ENCODE peak calls at places on chromosomes 11 and 22, in eight cellular contexts. Z is hypothalamus; F is fibroblast of pulmonary artery; B is AG09309; Y is Caki2; G is stimulated activated CD8-positive, alpha-beta memory T cell treated with anti-CD3 and anti-CD28 coated beads, Interleukin-12 subunit alpha, Interleukin-12 subunit beta, amount 100 ng/mL, for 1 hour; T is cardiac muscle cell; M is colonic mucosa. U is an unnamed sample.

GRCh38 chr22:31400023-31400397 is 606 bp downstream of the DRG1 start:
- DNase-seq in Z (no peak), F (peak; percentile 18), B (no peak), Y (no peak), G (no peak), T (peak; percentile 23), M (no peak), U (no peak)

GRCh38 chr11:24253237-24253760 is 243.6 kb upstream of the LUZP2 start:
- DNase-seq in Z (no peak), F (no peak), B (no peak), Y (no peak), G (no peak), T (no peak), M (no peak), U (no peak)

GRCh38 chr11:100706179-100706578 is 19.1 kb downstream of the ARHGAP42 start:
- DNase-seq in Z (no peak), F (no peak), B (no peak), Y (no peak), G (no peak), T (no peak), M (no peak), U (no peak)

GRCh38 chr11:101553891-101554292 is 29.9 kb downstream of the TRPC6 start:
- DNase-seq in Z (no peak), F (no peak), B (no peak), Y (no peak), G (no peak), T (no peak), M (no peak), U (no peak)

GRCh38 chr11:117199061-117199915 is at the start of gene TAGLN:
- DNase-seq in Z (no peak), F (peak; percentile 95), B (peak; percentile 78), Y (no peak), G (no peak), T (peak; percentile 97), M (peak; percentile 55), U (peak; percentile 43)

GRCh38 chr11:32340181-32340580 is 95.2 kb downstream of the WT1 start:
- DNase-seq in Z (no peak), F (no peak), B (no peak), Y (no peak), G (no peak), T (no peak), M (no peak), U (no peak)

GRCh38 chr11:134273317-134273712 is 2.9 kb upstream of the GLB1L3 start:
- DNase-seq in Z (no peak), F (no peak), B (no peak), Y (no peak), G (no peak), T (no peak), M (no peak), U (no peak)

GRCh38 chr11:34620202-34620601 is 691 bp upstream of the EHF start:
- DNase-seq in Z (no peak), F (no peak), B (no peak), Y (no peak), G (no peak), T (no peak), M (no peak), U (no peak)

GRCh38 chr11:109998921-109999320 is 94.3 kb upstream of the ZC3H12C start:
- DNase-seq in Z (no peak), F (no peak), B (no peak), Y (no peak), G (no peak), T (no peak), M (no peak), U (no peak)

GRCh38 chr11:102115557-102115956 is 5.3 kb downstream of the YAP1 start:
- DNase-seq in Z (no peak), F (peak; percentile 53), B (no peak), Y (peak; percentile 85), G (no peak), T (peak; percentile 53), M (peak; percentile 42), U (no peak)

GRCh38 chr22:19134874-19135273 is 3.8 kb downstream of the TSSK2 start:
- DNase-seq in Z (no peak), F (no peak), B (no peak), Y (no peak), G (no peak), T (no peak), M (no peak), U (no peak)

GRCh38 chr22:45418056-45418769 is 4.7 kb downstream of the RIBC2 start:
- DNase-seq in Z (no peak), F (no peak), B (no peak), Y (no peak), G (no peak), T (no peak), M (no peak), U (no peak)

GRCh38 chr11:70742553-70743291 is 344.4 kb downstream of the CTTN start:
- DNase-seq in Z (no peak), F (no peak), B (no peak), Y (no peak), G (no peak), T (peak; percentile 1), M (no peak), U (peak; percentile 75)

GRCh38 chr11:119828819-119829218 is 99.8 kb upstream of the NECTIN1 start:
- DNase-seq in Z (no peak), F (no peak), B (no peak), Y (no peak), G (no peak), T (no peak), M (no peak), U (no peak)

GRCh38 chr11:8691601-8692000 is 9.0 kb downstream of the RPL27A start:
- DNase-seq in Z (no peak), F (no peak), B (no peak), Y (no peak), G (no peak), T (no peak), M (no peak), U (no peak)

GRCh38 chr11:19806251-19806650 is 93.6 kb downstream of the NAV2 start:
- DNase-seq in Z (no peak), F (no peak), B (no peak), Y (no peak), G (no peak), T (no peak), M (no peak), U (no peak)

GRCh38 chr22:44597616-44598015 is 99.6 kb upstream of the RTL6 start:
- DNase-seq in Z (no peak), F (no peak), B (no peak), Y (no peak), G (no peak), T (no peak), M (no peak), U (peak; percentile 75)

GRCh38 chr22:39290724-39291161 is 28.7 kb downstream of the RPL3 start:
- DNase-seq in Z (no peak), F (peak; percentile 41), B (no peak), Y (peak; percentile 99), G (no peak), T (peak; percentile 65), M (no peak), U (no peak)

GRCh38 chr11:74220376-74220775 is 49.3 kb downstream of the PPME1 start:
- DNase-seq in Z (no peak), F (peak; percentile 8), B (no peak), Y (no peak), G (no peak), T (peak; percentile 6), M (no peak), U (no peak)

GRCh38 chr11:102794382-102794781 is 3.6 kb downstream of the MMP1 start:
- DNase-seq in Z (no peak), F (peak; percentile 42), B (no peak), Y (peak; percentile 33), G (no peak), T (peak; percentile 30), M (no peak), U (no peak)

GRCh38 chr11:65912840-65913239 is 6.0 kb downstream of the C11orf68 start:
- DNase-seq in Z (no peak), F (peak; percentile 34), B (no peak), Y (peak; percentile 31), G (no peak), T (no peak), M (no peak), U (no peak)

GRCh38 chr22:48955351-48956311 is 872.0 kb downstream of the BRD1 start:
- DNase-seq in Z (no peak), F (no peak), B (no peak), Y (no peak), G (no peak), T (no peak), M (peak; percentile 1), U (no peak)

GRCh38 chr22:45526768-45527360 is 24.2 kb downstream of the FBLN1 start:
- DNase-seq in Z (no peak), F (no peak), B (no peak), Y (no peak), G (no peak), T (no peak), M (no peak), U (no peak)

GRCh38 chr22:46061431-46062231 is 84.7 kb upstream of the WNT7B start:
- DNase-seq in Z (no peak), F (no peak), B (no peak), Y (no peak), G (no peak), T (no peak), M (no peak), U (no peak)

GRCh38 chr22:39290248-39290720 is 29.1 kb downstream of the RPL3 start:
- DNase-seq in Z (no peak), F (no peak), B (no peak), Y (no peak), G (no peak), T (no peak), M (no peak), U (no peak)

GRCh38 chr11:121536116-121536515 is 83.3 kb upstream of the SORL1-AS1 start:
- DNase-seq in Z (no peak), F (no peak), B (no peak), Y (no peak), G (no peak), T (no peak), M (no peak), U (no peak)